ENCODE peak calls at places on chromosome 22, in seven cellular contexts. O is activated T-cell treated with anti-CD3 and anti-CD28 coated beads for 1 hour, V is GM04504, H is EH, D is T-helper 2 cell, Y is skeletal muscle cell, A is heart left ventricle. R is an unnamed sample.

GRCh38 chr22:24498826-24499225 is 3.7 kb downstream of the UPB1 start:
- DNase-seq in H (no peak), A (no peak), Y (no peak), D (no peak), O (no peak), V (no peak), R (no peak)

GRCh38 chr22:49586244-49586748 is 241.4 kb downstream of the BRD1 start:
- DNase-seq in D (no peak), V (no peak), O (no peak), H (no peak), Y (no peak), A (no peak), R (no peak)

GRCh38 chr22:27212617-27213177 is 555.3 kb downstream of the MIAT start:
- DNase-seq in Y (peak), D (no peak), V (peak), A (peak), O (no peak), H (peak), R (peak)

GRCh38 chr22:22786301-22787115 is 101.1 kb upstream of the IGLL5 start:
- DNase-seq in V (no peak), H (no peak), A (no peak), Y (no peak), O (no peak), D (no peak), R (no peak)

GRCh38 chr22:38257650-38258246 is 15.1 kb downstream of the TMEM184B start:
- DNase-seq in V (no peak), D (no peak), Y (no peak), A (no peak), O (no peak), H (peak), R (no peak)

GRCh38 chr22:45866398-45867117 is 110.4 kb downstream of the WNT7B start:
- DNase-seq in D (no peak), O (no peak), A (no peak), H (no peak), V (no peak), Y (no peak), R (no peak)

GRCh38 chr22:19568337-19569311 is 44.4 kb upstream of the CLDN5 start:
- DNase-seq in D (no peak), H (peak), A (no peak), O (no peak), Y (peak), V (peak), R (peak)

GRCh38 chr22:37079668-37080171 is 28.2 kb downstream of the KCTD17 start:
- DNase-seq in V (no peak), Y (peak), O (peak), H (peak), A (no peak), D (peak), R (no peak)

GRCh38 chr22:37933711-37934376 is 19.6 kb downstream of the C22orf23 start:
- DNase-seq in D (peak), Y (peak), H (peak), V (peak), A (peak), O (peak), R (peak)

GRCh38 chr22:47174671-47175111 is 412.2 kb downstream of the TBC1D22A start:
- DNase-seq in O (no peak), Y (no peak), A (peak), V (no peak), D (no peak), H (no peak), R (no peak)

GRCh38 chr22:47175151-47175760 is 412.8 kb downstream of the TBC1D22A start:
- DNase-seq in A (no peak), O (no peak), H (no peak), Y (peak), V (no peak), D (no peak), R (no peak)

GRCh38 chr22:23014250-23014649 is 56.1 kb upstream of the GNAZ start:
- DNase-seq in D (no peak), O (no peak), A (no peak), V (no peak), Y (no peak), H (no peak), R (no peak)

GRCh38 chr22:39545310-39546063 is 12.9 kb upstream of the RPS19BP1 start:
- DNase-seq in H (peak), D (peak), O (peak), Y (no peak), V (no peak), A (peak), R (no peak)

GRCh38 chr22:45503071-45503815 is 560 bp downstream of the FBLN1 start:
- DNase-seq in A (no peak), V (no peak), O (no peak), H (no peak), Y (no peak), D (no peak), R (no peak)

GRCh38 chr22:36432592-36433317 is 45.0 kb upstream of the MYH9 start:
- DNase-seq in D (no peak), Y (no peak), O (no peak), A (no peak), H (peak), V (no peak), R (no peak)

GRCh38 chr22:17786435-17787158 is 12.3 kb upstream of the BID start:
- DNase-seq in O (no peak), A (peak), D (no peak), H (peak), Y (peak), V (no peak), R (no peak)

GRCh38 chr22:17922925-17923898 is 101.1 kb downstream of the MICAL3 start:
- DNase-seq in V (no peak), A (no peak), O (no peak), D (no peak), H (peak), Y (peak), R (peak)

GRCh38 chr22:50739894-50740293 is 1.9 kb downstream of the ACR start:
- DNase-seq in Y (no peak), V (no peak), D (no peak), O (no peak), H (no peak), A (no peak), R (no peak)

GRCh38 chr22:41544671-41545476 is 604 bp upstream of the POLR3H start:
- DNase-seq in A (no peak), V (no peak), D (no peak), Y (no peak), H (no peak), O (no peak), R (no peak)

GRCh38 chr22:41780714-41781507 is 19.6 kb upstream of the CCDC134 start:
- DNase-seq in A (peak), V (no peak), D (peak), Y (peak), H (peak), O (peak), R (no peak)

GRCh38 chr22:22663861-22664800 is 19.7 kb downstream of the GGTLC2 start:
- DNase-seq in V (no peak), H (no peak), Y (no peak), D (no peak), O (no peak), A (no peak), R (no peak)

GRCh38 chr22:44870021-44870420 is 117.6 kb downstream of the ARHGAP8 start:
- DNase-seq in O (no peak), Y (peak), A (no peak), H (peak), D (no peak), V (no peak), R (no peak)

GRCh38 chr22:21632237-21632895 is at the start of gene CCDC116:
- DNase-seq in H (peak), D (peak), O (peak), A (no peak), Y (no peak), V (no peak), R (no peak)

GRCh38 chr22:25066861-25067435 is 114.4 kb downstream of the KIAA1671 start:
- DNase-seq in A (no peak), D (no peak), V (no peak), Y (no peak), H (no peak), O (no peak), R (no peak)

GRCh38 chr22:21697866-21698265 is 32.1 kb downstream of the PPIL2 start:
- DNase-seq in O (no peak), A (no peak), Y (no peak), D (no peak), V (no peak), H (peak), R (no peak)

GRCh38 chr22:48098936-48099245 is 1336.4 kb downstream of the TBC1D22A start:
- DNase-seq in Y (no peak), D (no peak), A (no peak), H (no peak), O (no peak), V (no peak), R (no peak)

GRCh38 chr22:29469755-29470154 is 10.3 kb upstream of the NEFH start:
- DNase-seq in A (no peak), O (no peak), H (no peak), D (no peak), Y (no peak), V (no peak), R (no peak)

GRCh38 chr22:41888638-41889200 is 26.2 kb downstream of the SHISA8 start:
- DNase-seq in A (no peak), Y (no peak), H (peak), D (no peak), O (no peak), V (no peak), R (no peak)

GRCh38 chr22:34841321-34841901 is 224.5 kb upstream of the ISX start:
- DNase-seq in A (no peak), D (no peak), O (no peak), Y (no peak), V (no peak), H (peak), R (no peak)

GRCh38 chr22:19136915-19137314 is 5.8 kb downstream of the TSSK2 start:
- DNase-seq in H (no peak), V (no peak), D (no peak), O (no peak), Y (no peak), A (no peak), R (no peak)

GRCh38 chr22:17785185-17786184 is 11.2 kb upstream of the BID start:
- DNase-seq in V (no peak), D (peak), H (peak), O (peak), Y (no peak), A (peak), R (no peak)

GRCh38 chr22:27107824-27108223 is 450.4 kb downstream of the MIAT start:
- DNase-seq in A (peak), O (no peak), V (peak), H (peak), Y (peak), D (no peak), R (peak)

R was measured in AG09319.